ENCODE peak calls at places on chromosomes 11 and 22, in seven cellular contexts. Q, P, D, I, T, N and W are unnamed samples.

GRCh38 chr22:28894793-28895192 is 11.4 kb downstream of the ZNRF3 start:
- DNase-seq in N (no peak), I (no peak), P (no peak), T (no peak), D (no peak), Q (no peak), W (no peak)

GRCh38 chr11:115707180-115707905 is 203.1 kb upstream of the CADM1 start:
- DNase-seq in D (no peak), P (no peak), I (no peak), Q (no peak), N (no peak), T (peak), W (no peak)

GRCh38 chr11:119512373-119512772 is 89.4 kb upstream of the THY1 start:
- DNase-seq in D (no peak), T (no peak), P (no peak), Q (no peak), N (no peak), I (no peak), W (no peak)

GRCh38 chr11:11731311-11732083 is 109.7 kb upstream of the GALNT18 start:
- DNase-seq in D (no peak), P (no peak), T (peak), I (no peak), N (peak), Q (no peak), W (no peak)

GRCh38 chr22:38262051-38262795 is 10.6 kb downstream of the TMEM184B start:
- DNase-seq in I (peak), P (peak), Q (peak), N (no peak), T (peak), D (peak), W (no peak)

GRCh38 chr11:72813740-72814138 is 472 bp upstream of the ATG16L2 start:
- DNase-seq in N (peak), P (peak), I (peak), T (peak), D (peak), Q (no peak), W (no peak)

GRCh38 chr22:37626556-37627075 is 12.9 kb upstream of the SH3BP1 start:
- DNase-seq in T (no peak), I (no peak), P (no peak), D (no peak), Q (no peak), N (no peak), W (no peak)

GRCh38 chr11:70271635-70271953 is 1.1 kb downstream of the PPFIA1 start:
- DNase-seq in P (no peak), N (no peak), I (no peak), D (no peak), Q (no peak), T (no peak), W (no peak)

GRCh38 chr11:31641477-31642062 is 132.0 kb downstream of the ELP4 start:
- DNase-seq in I (peak), Q (no peak), T (peak), D (peak), N (no peak), P (peak), W (no peak)

GRCh38 chr22:48755332-48755949 is 1072.2 kb downstream of the BRD1 start:
- DNase-seq in D (peak), P (no peak), N (no peak), T (no peak), I (no peak), Q (no peak), W (peak)

GRCh38 chr11:45025716-45026492 is 75.2 kb upstream of the TP53I11 start:
- DNase-seq in I (no peak), Q (no peak), T (peak), D (no peak), P (peak), N (no peak), W (peak)